ENCODE peak calls at places on chromosomes 12 and 14, in four cellular contexts. V is H1, E is mesendoderm, D is IMR-90. H is an unnamed sample.

GRCh38 chr12:12891646-12892355 is 439 bp downstream of the GPRC5A start:
- DNase-seq in V (no peak), E (no peak), D (no peak), H (no peak)

GRCh38 chr14:50521912-50522341 is 10.4 kb downstream of the MAP4K5 start:
- DNase-seq in V (no peak), E (no peak), D (peak), H (no peak)

GRCh38 chr14:100824156-100824555 is 1.8 kb upstream of the MEG3 start:
- DNase-seq in V (no peak), E (peak), D (peak), H (peak)

GRCh38 chr14:28298156-28298555 is 468.4 kb upstream of the FOXG1 start:
- DNase-seq in V (no peak), E (no peak), D (no peak), H (no peak)

GRCh38 chr12:121801601-121802484 is 2.0 kb upstream of the SETD1B start:
- DNase-seq in V (no peak), E (peak), D (peak), H (peak)

GRCh38 chr12:68237523-68238070 is 12.0 kb upstream of the IL26 start:
- DNase-seq in V (no peak), E (no peak), D (peak), H (no peak)

GRCh38 chr12:121872546-121873223 is 14.0 kb upstream of the HPD start:
- DNase-seq in V (no peak), E (no peak), D (peak), H (no peak)

GRCh38 chr12:89709994-89710872 is 1.6 kb upstream of the ATP2B1 start:
- DNase-seq in V (no peak), E (no peak), D (peak), H (peak)

GRCh38 chr12:81167694-81168093 is 89.8 kb downstream of the ACSS3 start:
- DNase-seq in V (no peak), E (peak), D (peak), H (no peak)

GRCh38 chr12:27382126-27382795 is 49.6 kb downstream of the BMAL2 start:
- DNase-seq in V (no peak), E (no peak), D (no peak), H (no peak)

GRCh38 chr12:108146035-108146893 is 17.2 kb downstream of the WSCD2 start:
- DNase-seq in V (no peak), E (no peak), D (no peak), H (no peak)

GRCh38 chr12:57629897-57630471 is 3.0 kb downstream of the B4GALNT1 start:
- DNase-seq in V (no peak), E (no peak), D (no peak), H (no peak)

GRCh38 chr14:65170768-65171251 is 68.5 kb upstream of the MAX start:
- DNase-seq in V (no peak), E (peak), D (peak), H (peak)

GRCh38 chr14:102592969-102593840 is 756 bp downstream of the RCOR1 start:
- DNase-seq in V (no peak), E (peak), D (peak), H (no peak)

GRCh38 chr14:53304726-53305381 is 151.7 kb upstream of the DDHD1 start:
- DNase-seq in V (no peak), E (no peak), D (peak), H (no peak)

DNA sequence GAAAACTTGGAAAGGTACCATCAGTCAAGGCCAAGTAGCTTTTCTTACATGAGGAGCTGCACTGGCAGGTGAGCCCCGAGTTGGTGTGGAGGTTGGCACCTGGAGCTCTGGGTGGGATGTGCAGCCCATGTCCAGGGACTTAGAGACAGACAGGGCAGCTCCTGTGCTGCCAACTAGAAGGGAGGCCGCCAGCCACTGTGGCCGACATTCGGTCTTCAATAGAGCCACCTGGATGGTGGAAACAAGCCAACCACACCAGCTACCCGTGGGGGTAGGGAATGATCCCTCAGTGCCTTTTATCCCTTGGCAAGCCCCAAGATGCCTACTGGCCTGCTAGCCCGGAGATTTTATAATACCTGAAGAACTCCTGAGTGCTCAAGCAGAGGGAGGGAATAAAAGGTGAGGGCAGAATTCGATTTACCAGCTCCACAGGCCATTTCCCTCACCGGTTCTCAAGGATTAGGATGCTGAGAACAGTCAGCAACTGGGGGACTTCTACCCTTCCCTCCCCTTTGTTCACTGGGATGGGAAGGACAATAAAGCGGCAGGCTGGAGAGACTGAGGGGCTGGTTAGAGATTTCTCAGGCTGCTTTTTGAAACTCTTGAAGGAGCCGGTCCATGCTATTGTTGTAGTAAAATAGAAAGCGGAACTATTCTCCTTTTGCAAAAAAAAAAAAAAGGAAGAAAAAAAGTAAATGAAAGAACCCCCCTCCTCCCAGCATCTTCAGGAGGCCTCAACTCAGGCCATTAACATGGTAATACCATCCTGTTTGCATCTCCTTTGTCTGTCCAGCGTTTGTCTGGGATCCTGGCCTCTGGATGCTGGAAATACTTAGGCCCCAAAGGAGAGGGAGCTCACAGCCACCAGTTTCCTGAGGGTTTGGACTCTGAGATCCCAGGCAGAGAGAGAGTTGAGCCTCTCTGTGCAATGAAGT is 321.6 kb downstream of the ZFP36L1 start:
- DNase-seq in V (peak), E (no peak), D (no peak), H (peak)
- H2BK5ac ChIP-seq in V (peak), E (no peak), D (no peak), H (no peak)

DNA sequence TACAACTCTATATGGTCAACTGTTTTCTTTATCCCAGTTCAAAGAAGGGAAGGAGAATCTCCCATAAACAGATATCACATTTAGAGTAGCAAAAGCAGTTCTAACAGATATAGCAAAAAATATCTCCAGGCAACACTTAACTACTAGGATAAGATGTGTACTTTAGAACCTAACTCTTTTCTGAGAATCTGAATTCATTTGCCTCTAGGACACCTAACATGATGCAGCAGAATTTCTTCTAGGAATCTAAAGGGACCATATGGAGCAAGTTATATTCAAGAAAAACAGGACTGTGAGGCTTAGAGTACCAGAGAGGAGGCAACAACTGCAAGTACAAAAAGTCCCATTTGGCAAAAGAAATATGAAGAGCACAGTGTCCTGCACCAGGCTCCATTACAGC is 24.4 kb upstream of the CAPRIN2 start:
- DNase-seq in V (no peak), E (no peak), D (no peak), H (no peak)
- H3K56ac ChIP-seq in V (no peak), E (no peak), D (no peak), H (no peak)

DNA sequence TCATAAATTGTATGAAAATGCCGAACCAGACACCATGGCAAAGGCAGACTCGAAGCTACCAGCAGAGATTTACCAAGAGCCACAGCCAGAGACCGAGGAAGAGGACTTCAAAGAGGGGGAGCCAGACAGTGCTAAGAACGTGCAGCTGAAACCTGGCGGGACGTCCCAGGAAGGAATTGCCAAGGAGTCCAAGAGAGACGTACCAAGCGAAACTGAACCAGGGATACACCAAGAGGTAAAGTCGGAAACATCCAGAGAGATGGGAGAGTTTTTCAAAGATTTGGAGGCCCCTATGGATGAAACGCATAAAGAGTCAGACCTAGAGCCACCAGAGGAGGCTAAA is 294 bp downstream of the SAMD15 start:
- DNase-seq in V (no peak), E (no peak), D (no peak), H (no peak)
- H2BK5ac ChIP-seq in V (no peak), E (no peak), D (no peak), H (no peak)

DNA sequence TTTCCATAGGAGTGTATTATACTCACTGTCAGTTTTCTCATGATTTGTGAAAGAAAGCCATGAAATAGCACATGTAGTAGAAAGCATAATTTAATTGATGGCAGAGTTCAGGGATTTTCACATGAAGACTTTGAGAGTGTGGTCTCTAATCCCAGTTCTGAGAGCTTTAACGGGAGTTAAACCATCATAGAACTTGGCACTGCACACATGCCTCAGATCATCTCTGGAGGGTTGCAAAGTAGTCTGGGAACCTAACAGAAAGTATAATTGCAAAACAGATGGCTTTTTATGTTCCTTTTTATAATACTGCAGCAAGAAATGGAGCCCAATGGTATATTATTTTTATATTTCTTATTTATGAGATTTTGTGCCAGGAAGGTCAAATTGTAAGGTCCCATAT is 78.0 kb downstream of the BHLHE41 start:
- DNase-seq in V (no peak), E (no peak), D (no peak), H (no peak)
- H3K56ac ChIP-seq in V (no peak), E (no peak), D (no peak), H (no peak)

GRCh38 chr14:20468773-20469241 is 399 bp upstream of the PNP start:
- DNase-seq in V (no peak), E (no peak), D (no peak), H (no peak)

GRCh38 chr14:20472566-20473206 is 3.5 kb downstream of the PNP start:
- DNase-seq in V (no peak), E (no peak), D (no peak), H (no peak)

GRCh38 chr14:20469242-20469889 is at the start of gene PNP:
- DNase-seq in V (peak), E (peak), D (peak), H (peak)

DNA sequence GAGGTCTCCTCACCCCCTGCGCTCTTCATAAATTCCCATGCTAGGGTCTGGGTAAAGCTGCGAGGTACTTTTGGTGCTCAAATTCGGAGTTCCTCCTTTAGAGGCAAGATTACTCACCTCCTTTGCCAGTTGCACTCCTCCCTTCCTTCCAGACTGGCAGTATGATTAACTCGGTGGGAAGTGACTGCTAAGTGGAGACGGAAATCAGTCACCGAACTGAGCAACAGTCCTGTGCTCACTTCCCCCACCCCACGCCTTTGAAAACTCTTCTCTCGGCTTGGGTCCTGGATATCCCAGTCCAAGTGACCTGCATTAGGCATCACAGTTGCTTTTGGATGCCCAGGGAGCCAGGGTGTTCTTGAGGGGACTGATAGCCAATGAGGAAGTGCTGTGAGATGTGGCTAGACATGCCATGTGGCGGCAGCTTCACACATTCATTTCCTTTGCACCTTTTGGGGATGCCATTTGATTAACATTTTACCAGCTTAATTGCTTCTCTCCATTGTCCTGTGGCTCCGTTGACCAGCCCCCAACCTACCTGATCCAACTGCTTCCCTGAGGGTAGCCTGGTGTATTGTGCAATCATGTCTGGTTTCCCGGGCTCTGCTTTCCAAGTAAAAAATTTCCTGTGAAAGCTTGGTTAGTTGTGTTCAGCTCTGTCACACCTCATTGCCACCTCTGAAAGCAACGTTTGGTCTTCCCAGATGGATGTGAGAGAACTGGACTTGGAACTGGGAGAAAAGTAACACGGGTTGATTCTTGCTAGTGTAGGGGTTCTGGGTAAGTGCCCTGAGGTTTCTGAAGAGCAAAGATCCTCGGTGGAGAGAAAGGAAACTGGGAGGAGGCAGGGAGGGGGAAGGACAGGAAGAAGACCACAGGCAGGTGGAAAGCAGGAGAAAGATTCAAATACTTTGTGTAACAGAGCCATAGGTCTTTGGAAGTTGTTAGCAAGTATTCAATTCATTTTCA is 968 bp downstream of the PNP start:
- DNase-seq in V (no peak), E (peak), D (peak), H (peak)
- H2BK5ac ChIP-seq in V (peak), E (peak), D (peak), H (no peak)

H was measured in H9.